ENCODE peak calls at places on chromosome 1, in nine cellular contexts. Y, Q, A, D, W, Z, M, F and U are unnamed samples.

GRCh38 chr1:9317591-9318331 is 25.1 kb downstream of the SPSB1 start:
- DNase-seq in Y (no peak), Q (peak; percentile 70), A (no peak), D (no peak), W (peak; percentile 68), Z (no peak), M (no peak), F (no peak), U (no peak)

GRCh38 chr1:106700151-106700550 is 356.3 kb upstream of the PRMT6 start:
- DNase-seq in Y (no peak), Q (no peak), A (no peak), D (no peak), W (no peak), Z (no peak), M (no peak), F (no peak), U (no peak)

GRCh38 chr1:30755334-30755733 is 2.2 kb downstream of the LAPTM5 start:
- DNase-seq in Y (no peak), Q (no peak), A (no peak), D (no peak), W (no peak), Z (no peak), M (no peak), F (no peak), U (no peak)

GRCh38 chr1:112472142-112472541 is 36.6 kb upstream of the WNT2B start:
- DNase-seq in Y (no peak), Q (no peak), A (no peak), D (no peak), W (no peak), Z (no peak), M (no peak), F (no peak), U (no peak)

GRCh38 chr1:116001739-116002487 is 25.6 kb downstream of the SLC22A15 start:
- DNase-seq in Y (no peak), Q (no peak), A (no peak), D (no peak), W (no peak), Z (no peak), M (no peak), F (no peak), U (no peak)

GRCh38 chr1:17802164-17802563 is 47.0 kb downstream of the ACTL8 start:
- DNase-seq in Y (no peak), Q (no peak), A (no peak), D (no peak), W (peak; percentile 6), Z (no peak), M (no peak), F (peak; percentile 7), U (no peak)

GRCh38 chr1:94755675-94756074 is 64.5 kb upstream of the SLC44A3 start:
- DNase-seq in Y (no peak), Q (no peak), A (no peak), D (no peak), W (peak; percentile 99), Z (no peak), M (no peak), F (peak; percentile 87), U (no peak)

GRCh38 chr1:36177589-36178463 is 21.9 kb downstream of the MAP7D1 start:
- DNase-seq in Y (no peak), Q (no peak), A (no peak), D (no peak), W (no peak), Z (no peak), M (no peak), F (no peak), U (no peak)

GRCh38 chr1:119617751-119618691 is 30.0 kb downstream of the ZNF697 start:
- DNase-seq in Y (no peak), Q (no peak), A (no peak), D (no peak), W (peak; percentile 9), Z (no peak), M (no peak), F (no peak), U (no peak)

GRCh38 chr1:45003741-45004140 is 7.4 kb downstream of the HECTD3 start:
- DNase-seq in Y (no peak), Q (no peak), A (no peak), D (no peak), W (no peak), Z (no peak), M (no peak), F (no peak), U (no peak)

GRCh38 chr1:100354971-100355394 is 2.7 kb downstream of the CDC14A start:
- DNase-seq in Y (no peak), Q (no peak), A (no peak), D (peak; percentile 58), W (peak; percentile 62), Z (no peak), M (peak; percentile 27), F (peak; percentile 24), U (peak; percentile 42)

GRCh38 chr1:91806146-91806545 is 79.8 kb downstream of the TGFBR3 start:
- DNase-seq in Y (no peak), Q (no peak), A (no peak), D (no peak), W (no peak), Z (no peak), M (no peak), F (no peak), U (no peak)

GRCh38 chr1:178060789-178061556 is 32.9 kb upstream of the RASAL2 start:
- DNase-seq in Y (no peak), Q (no peak), A (no peak), D (no peak), W (peak; percentile 87), Z (no peak), M (peak; percentile 31), F (peak; percentile 84), U (no peak)

GRCh38 chr1:39564340-39564739 is 12.2 kb downstream of the PABPC4 start:
- DNase-seq in Y (no peak), Q (no peak), A (no peak), D (no peak), W (no peak), Z (no peak), M (no peak), F (no peak), U (no peak)

GRCh38 chr1:91872560-91873081 is 13.3 kb downstream of the TGFBR3 start:
- DNase-seq in Y (peak; percentile 32), Q (no peak), A (no peak), D (no peak), W (peak; percentile 35), Z (no peak), M (no peak), F (no peak), U (peak; percentile 8)

GRCh38 chr1:39076127-39076798 is 50.1 kb downstream of the NDUFS5 start:
- DNase-seq in Y (no peak), Q (peak; percentile 81), A (no peak), D (no peak), W (peak; percentile 86), Z (no peak), M (no peak), F (peak; percentile 69), U (no peak)

GRCh38 chr1:212607206-212607923 is 1.2 kb upstream of the ATF3 start:
- DNase-seq in Y (peak; percentile 50), Q (peak; percentile 35), A (no peak), D (no peak), W (peak; percentile 22), Z (no peak), M (peak; percentile 38), F (no peak), U (peak; percentile 48)

GRCh38 chr1:40833979-40834378 is 28.2 kb downstream of the CITED4 start:
- DNase-seq in Y (no peak), Q (no peak), A (no peak), D (no peak), W (no peak), Z (no peak), M (no peak), F (no peak), U (no peak)

GRCh38 chr1:76864383-76864782 is 2.9 kb upstream of the ST6GALNAC5 start:
- DNase-seq in Y (no peak), Q (no peak), A (no peak), D (no peak), W (no peak), Z (no peak), M (no peak), F (no peak), U (no peak)

GRCh38 chr1:241767737-241768136 is 80.3 kb upstream of the EXO1 start:
- DNase-seq in Y (no peak), Q (no peak), A (no peak), D (no peak), W (no peak), Z (no peak), M (no peak), F (no peak), U (no peak)

GRCh38 chr1:170872663-170873062 is 62.7 kb upstream of the MROH9 start:
- DNase-seq in Y (no peak), Q (no peak), A (no peak), D (no peak), W (no peak), Z (no peak), M (no peak), F (no peak), U (no peak)

GRCh38 chr1:20603473-20604464 is 14.9 kb downstream of the CDA start:
- DNase-seq in Y (no peak), Q (no peak), A (no peak), D (no peak), W (peak; percentile 97), Z (no peak), M (no peak), F (peak; percentile 92), U (no peak)

GRCh38 chr1:184329962-184330868 is 56.6 kb upstream of the C1orf21 start:
- DNase-seq in Y (no peak), Q (no peak), A (no peak), D (no peak), W (peak; percentile 3), Z (no peak), M (no peak), F (peak; percentile 14), U (no peak)